ENCODE peak calls at places on chromosome 7, in four cellular contexts. Q, T, D and E are unnamed samples.

GRCh38 chr7:143025331-143025730 is 1.6 kb downstream of the OR9A2 start:
- DNase-seq in Q (no peak), T (no peak), D (no peak), E (no peak)

GRCh38 chr7:93055543-93056107 is 62.2 kb downstream of the SAMD9 start:
- DNase-seq in Q (peak), T (no peak), D (no peak), E (no peak)

GRCh38 chr7:140691368-140692045 is 5.0 kb upstream of the NDUFB2 start:
- DNase-seq in Q (no peak), D (no peak), T (no peak), E (no peak)

GRCh38 chr7:27305854-27306253 is 63.3 kb downstream of the EVX1 start:
- DNase-seq in T (no peak), Q (no peak), D (no peak), E (no peak)

GRCh38 chr7:76261935-76262334 is 40.5 kb upstream of the HSPB1 start:
- DNase-seq in T (no peak), D (no peak), Q (no peak), E (no peak)

GRCh38 chr7:9709211-9709610 is 1264.5 kb upstream of the PHF14 start:
- DNase-seq in T (no peak), D (no peak), Q (no peak), E (no peak)

GRCh38 chr7:106057962-106058901 is 53.9 kb downstream of the SYPL1 start:
- DNase-seq in D (no peak), Q (no peak), T (peak), E (no peak)

GRCh38 chr7:73329861-73330581 is 2.1 kb downstream of the FKBP6 start:
- DNase-seq in D (no peak), Q (peak), T (no peak), E (no peak)

GRCh38 chr7:147400221-147400689 is 1190.3 kb upstream of the C7orf33 start:
- DNase-seq in D (no peak), T (no peak), Q (peak), E (no peak)

GRCh38 chr7:28939367-28939766 is 18.8 kb downstream of the TRIL start:
- DNase-seq in Q (no peak), T (no peak), D (no peak), E (no peak)

GRCh38 chr7:137996386-137996851 is 5.5 kb downstream of the CREB3L2 start:
- DNase-seq in T (peak), Q (peak), D (no peak), E (no peak)

GRCh38 chr7:100080895-100081534 is 508 bp downstream of the ZNF3 start:
- DNase-seq in Q (no peak), T (no peak), D (no peak), E (no peak)

GRCh38 chr7:123787227-123788007 is 38.6 kb upstream of the WASL start:
- DNase-seq in T (no peak), Q (no peak), D (no peak), E (no peak)

GRCh38 chr7:129356176-129356575 is 78.1 kb upstream of the STRIP2 start:
- DNase-seq in T (no peak), Q (no peak), D (no peak), E (no peak)

GRCh38 chr7:84251183-84251845 is 56.7 kb upstream of the SEMA3A start:
- DNase-seq in T (no peak), Q (peak), D (no peak), E (peak)

GRCh38 chr7:146831875-146832274 is 715.3 kb downstream of the CNTNAP2 start:
- DNase-seq in D (no peak), Q (no peak), T (no peak), E (no peak)

GRCh38 chr7:2623698-2624014 is 8.1 kb upstream of the TTYH3 start:
- DNase-seq in D (no peak), T (no peak), Q (no peak), E (no peak)

GRCh38 chr7:2621948-2622640 is 9.7 kb upstream of the TTYH3 start:
- DNase-seq in D (no peak), Q (no peak), T (no peak), E (no peak)

GRCh38 chr7:2621061-2621828 is 10.5 kb upstream of the TTYH3 start:
- DNase-seq in Q (peak), T (peak), D (peak), E (no peak)

GRCh38 chr7:2624293-2624881 is 7.4 kb upstream of the TTYH3 start:
- DNase-seq in T (no peak), Q (no peak), D (no peak), E (no peak)

GRCh38 chr7:2622869-2623697 is 8.7 kb upstream of the TTYH3 start:
- DNase-seq in T (no peak), D (peak), Q (no peak), E (no peak)
- H3K4me3 ChIP-seq in T (no peak), D (no peak), Q (no peak), E (no peak)

GRCh38 chr7:104985259-104985617 is 28.8 kb upstream of the KMT2E start:
- DNase-seq in T (no peak), D (no peak), Q (no peak), E (no peak)
- H3K4me3 ChIP-seq in T (no peak), D (no peak), Q (no peak), E (no peak)

DNA sequence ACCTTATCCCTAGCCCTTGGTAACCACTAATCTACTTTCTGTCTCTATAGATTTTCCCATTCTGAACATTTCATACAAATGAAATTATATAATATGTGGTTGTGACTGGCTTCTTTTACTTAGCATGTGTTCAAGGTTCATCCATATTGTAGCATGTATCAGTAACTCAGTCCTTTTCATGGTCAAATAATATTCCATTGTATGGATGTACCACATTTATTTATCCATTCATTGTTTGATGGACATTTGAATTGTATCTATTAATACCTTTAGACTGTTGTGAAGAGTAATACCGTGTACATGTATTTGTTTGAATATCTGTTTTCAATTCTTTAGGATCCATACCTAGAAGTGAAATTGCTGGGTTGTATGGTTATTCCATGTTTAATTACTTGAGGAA is 210.2 kb downstream of the BMPER start:
- DNase-seq in T (no peak), D (no peak), Q (no peak), E (no peak)
- H3K4me3 ChIP-seq in T (no peak), D (no peak), Q (no peak), E (no peak)

GRCh38 chr7:191105-192034 is 1.0 kb upstream of the FAM20C start:
- DNase-seq in T (no peak), Q (peak), D (peak), E (peak)

GRCh38 chr7:194257-194995 is 2.1 kb downstream of the FAM20C start:
- DNase-seq in T (peak), D (no peak), Q (peak), E (peak)

GRCh38 chr7:193538-194256 is 1.3 kb downstream of the FAM20C start:
- DNase-seq in T (no peak), D (no peak), Q (no peak), E (no peak)

GRCh38 chr7:192035-192649 is at the start of gene FAM20C:
- DNase-seq in D (peak), Q (peak), T (peak), E (peak)

GRCh38 chr7:192701-193536 is 548 bp downstream of the FAM20C start:
- DNase-seq in Q (no peak), T (peak), D (no peak), E (no peak)
- H3K4me3 ChIP-seq in Q (peak), T (peak), D (peak), E (peak)

GRCh38 chr7:5397657-5398237 is 25.9 kb downstream of the TNRC18 start:
- DNase-seq in Q (no peak), D (no peak), T (no peak), E (no peak)
- H3K4me3 ChIP-seq in Q (no peak), D (peak), T (peak), E (no peak)

GRCh38 chr7:44630791-44631457 is 24.5 kb downstream of the OGDH start:
- DNase-seq in D (no peak), Q (no peak), T (no peak), E (no peak)

GRCh38 chr7:44631458-44632115 is 25.2 kb downstream of the OGDH start:
- DNase-seq in T (no peak), Q (no peak), D (no peak), E (no peak)

GRCh38 chr7:44634187-44634838 is 27.9 kb downstream of the OGDH start:
- DNase-seq in Q (no peak), T (peak), D (no peak), E (no peak)

GRCh38 chr7:44633254-44634186 is 27.1 kb downstream of the OGDH start:
- DNase-seq in D (peak), T (peak), Q (peak), E (peak)

DNA sequence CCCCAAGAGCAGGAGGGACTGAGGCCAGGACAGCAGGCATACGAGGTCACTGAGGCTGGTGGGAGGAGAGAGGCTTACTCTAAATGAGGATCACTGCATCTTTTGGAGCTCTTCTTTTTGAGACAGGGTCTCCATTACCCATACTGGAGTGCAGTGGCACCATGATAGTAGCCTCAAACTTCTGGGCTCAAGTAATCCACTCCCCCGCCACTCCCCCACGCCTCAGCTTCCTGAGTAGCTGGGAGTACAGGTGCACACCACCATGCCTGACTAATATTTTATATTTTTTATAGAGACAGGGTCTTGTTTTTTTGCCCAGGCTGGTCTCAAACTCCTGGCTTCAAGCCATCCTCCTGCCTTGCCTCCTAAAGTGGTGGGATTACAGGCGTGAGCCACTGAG is 25.8 kb downstream of the OGDH start:
- DNase-seq in D (no peak), T (no peak), Q (no peak), E (no peak)
- H3K4me3 ChIP-seq in D (no peak), T (no peak), Q (no peak), E (no peak)